ENCODE peak calls at places on chromosomes 5 and 9, in four cellular contexts. X is nephron progenitor cell, P is heart left ventricle, D is B cell. V is an unnamed sample.
A peak's percentile ranks its signal among the peaks of the same experiment; 100 is the strongest.

GRCh38 chr5:112372543-112372942 is 46.5 kb downstream of the EPB41L4A start:
- DNase-seq in X (no peak), P (no peak), D (no peak), V (no peak)

GRCh38 chr9:134286513-134287245 is 39.6 kb upstream of the RXRA start:
- DNase-seq in X (no peak), P (no peak), D (no peak), V (no peak)

GRCh38 chr5:66469684-66470083 is 126.5 kb upstream of the MAST4 start:
- DNase-seq in X (no peak), P (no peak), D (no peak), V (no peak)

GRCh38 chr9:136211441-136212344 is 6.8 kb upstream of the LHX3 start:
- DNase-seq in X (no peak), P (no peak), D (no peak), V (no peak)

GRCh38 chr5:141478321-141478945 is 2.7 kb downstream of the PCDHGC3 start:
- DNase-seq in X (no peak), P (no peak), D (no peak), V (no peak)

GRCh38 chr5:124274949-124275348 is 471.5 kb downstream of the ZNF608 start:
- DNase-seq in X (no peak), P (no peak), D (no peak), V (no peak)

GRCh38 chr9:121498150-121498486 is 1.5 kb downstream of the GGTA1 start:
- DNase-seq in X (peak; percentile 63), P (peak; percentile 61), D (peak; percentile 79), V (no peak)

GRCh38 chr9:106643211-106643930 is 219.6 kb upstream of the ZNF462 start:
- DNase-seq in X (no peak), P (no peak), D (no peak), V (no peak)

GRCh38 chr5:180820788-180821321 is 18.2 kb upstream of the MGAT1 start:
- DNase-seq in X (no peak), P (peak; percentile 16), D (peak; percentile 33), V (no peak)

GRCh38 chr5:131899686-131900085 is 45.8 kb downstream of the MEIKIN start:
- DNase-seq in X (no peak), P (no peak), D (no peak), V (no peak)

GRCh38 chr9:15142903-15143534 is 164.0 kb downstream of the TTC39B start:
- DNase-seq in X (peak; percentile 19), P (no peak), D (peak; percentile 24), V (no peak)

GRCh38 chr9:21550392-21550791 is 68.3 kb upstream of the IFNE start:
- DNase-seq in X (no peak), P (no peak), D (no peak), V (no peak)

GRCh38 chr5:149803641-149804468 is 73.7 kb downstream of the PPARGC1B start:
- DNase-seq in X (no peak), P (peak; percentile 72), D (no peak), V (no peak)

GRCh38 chr5:91468643-91469422 is 85.7 kb upstream of the ARRDC3 start:
- DNase-seq in X (no peak), P (no peak), D (no peak), V (no peak)

GRCh38 chr5:100856462-100856861 is 46.6 kb downstream of the ST8SIA4 start:
- DNase-seq in X (no peak), P (no peak), D (no peak), V (no peak)

GRCh38 chr9:88072831-88073365 is 65.4 kb downstream of the SPATA31C2 start:
- DNase-seq in X (no peak), P (no peak), D (no peak), V (no peak)

GRCh38 chr9:88075966-88076285 is 62.3 kb downstream of the SPATA31C2 start:
- DNase-seq in X (no peak), P (no peak), D (no peak), V (no peak)

GRCh38 chr9:88074931-88075330 is 63.3 kb downstream of the SPATA31C2 start:
- DNase-seq in X (no peak), P (no peak), D (no peak), V (no peak)

GRCh38 chr9:88077071-88077617 is 61.1 kb downstream of the SPATA31C2 start:
- DNase-seq in X (no peak), P (no peak), D (no peak), V (no peak)

DNA sequence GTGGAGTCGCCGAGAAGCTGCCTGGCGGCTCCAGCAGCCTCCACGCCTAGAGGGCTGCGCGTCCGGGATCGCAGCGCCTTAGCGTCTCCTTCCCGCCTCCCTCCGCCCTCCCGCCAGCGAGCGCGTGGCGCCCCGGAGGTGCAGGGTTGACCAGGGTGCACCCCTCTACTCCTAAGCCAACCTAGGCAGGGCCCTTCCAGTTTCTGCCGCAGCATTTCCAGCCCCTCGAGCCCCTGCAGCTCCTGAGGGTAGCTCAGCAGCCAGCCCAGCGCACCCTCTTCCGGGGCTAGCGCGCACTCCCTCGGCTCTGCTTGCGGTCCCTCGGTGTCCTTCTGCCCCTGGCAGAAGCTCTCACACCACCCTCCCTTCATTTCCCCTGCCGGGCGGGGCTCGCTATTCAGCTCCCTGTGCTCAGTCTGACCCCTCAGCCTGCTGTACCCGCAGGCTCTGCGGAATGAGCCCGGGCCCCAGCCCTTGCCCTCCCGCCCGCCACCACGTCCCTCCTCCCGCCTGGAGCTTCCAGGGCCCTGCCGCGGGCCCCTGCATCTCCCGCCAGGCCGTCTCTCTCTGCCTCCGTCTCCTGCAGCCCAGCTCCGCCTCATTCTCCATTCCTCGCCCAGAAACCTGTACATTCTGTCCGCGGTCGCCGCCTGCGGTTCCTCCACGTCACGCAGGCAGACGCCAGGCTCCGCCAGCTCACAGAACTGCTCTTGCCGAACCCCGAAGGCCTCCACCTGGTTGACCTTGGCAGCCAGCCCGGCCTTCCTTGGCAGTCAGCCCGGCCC is 61.8 kb downstream of the SPATA31C2 start:
- DNase-seq in X (peak; percentile 72), P (peak; percentile 61), D (no peak), V (peak; percentile 34)
- TF ChIP-seq CTCF in X (no peak), P (no peak), D (no peak), V (no peak)

GRCh38 chr9:32843295-32843694 is 60.0 kb downstream of the TMEM215 start:
- DNase-seq in X (no peak), P (no peak), D (no peak), V (no peak)

GRCh38 chr9:32844259-32844658 is 60.9 kb downstream of the TMEM215 start:
- DNase-seq in X (no peak), P (no peak), D (no peak), V (no peak)

GRCh38 chr9:32839486-32839885 is 56.1 kb downstream of the TMEM215 start:
- DNase-seq in X (no peak), P (no peak), D (no peak), V (no peak)

GRCh38 chr9:32839013-32839442 is 55.7 kb downstream of the TMEM215 start:
- DNase-seq in X (no peak), P (no peak), D (no peak), V (no peak)

DNA sequence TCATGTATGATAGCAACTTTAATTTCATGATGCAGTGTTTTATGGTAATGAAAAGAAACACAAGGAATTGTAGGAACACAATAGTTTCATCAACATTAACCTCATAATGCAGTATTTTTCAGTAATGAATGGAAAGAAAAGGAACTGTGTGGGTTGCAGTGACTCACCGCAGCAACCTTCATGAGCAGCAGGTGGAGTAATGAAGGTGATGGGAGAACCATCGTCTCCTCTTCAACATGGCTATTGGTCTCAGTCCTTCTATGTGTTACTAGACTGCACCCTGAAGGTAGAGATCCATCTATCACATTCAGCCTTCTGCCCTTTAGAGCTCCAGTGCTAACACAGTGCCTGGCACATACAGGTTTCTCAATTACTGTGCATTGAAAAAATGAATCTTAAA is 58.0 kb downstream of the TMEM215 start:
- DNase-seq in X (no peak), P (no peak), D (no peak), V (no peak)
- TF ChIP-seq CTCF in X (no peak), P (no peak), D (no peak), V (no peak)

GRCh38 chr5:166356096-166356495 is 1935.3 kb upstream of the WWC1 start:
- DNase-seq in X (no peak), P (no peak), D (no peak), V (no peak)

GRCh38 chr5:166354277-166354676 is 1937.2 kb upstream of the WWC1 start:
- DNase-seq in X (no peak), P (no peak), D (no peak), V (no peak)

GRCh38 chr5:166363071-166363470 is 1928.4 kb upstream of the WWC1 start:
- DNase-seq in X (no peak), P (no peak), D (no peak), V (no peak)

DNA sequence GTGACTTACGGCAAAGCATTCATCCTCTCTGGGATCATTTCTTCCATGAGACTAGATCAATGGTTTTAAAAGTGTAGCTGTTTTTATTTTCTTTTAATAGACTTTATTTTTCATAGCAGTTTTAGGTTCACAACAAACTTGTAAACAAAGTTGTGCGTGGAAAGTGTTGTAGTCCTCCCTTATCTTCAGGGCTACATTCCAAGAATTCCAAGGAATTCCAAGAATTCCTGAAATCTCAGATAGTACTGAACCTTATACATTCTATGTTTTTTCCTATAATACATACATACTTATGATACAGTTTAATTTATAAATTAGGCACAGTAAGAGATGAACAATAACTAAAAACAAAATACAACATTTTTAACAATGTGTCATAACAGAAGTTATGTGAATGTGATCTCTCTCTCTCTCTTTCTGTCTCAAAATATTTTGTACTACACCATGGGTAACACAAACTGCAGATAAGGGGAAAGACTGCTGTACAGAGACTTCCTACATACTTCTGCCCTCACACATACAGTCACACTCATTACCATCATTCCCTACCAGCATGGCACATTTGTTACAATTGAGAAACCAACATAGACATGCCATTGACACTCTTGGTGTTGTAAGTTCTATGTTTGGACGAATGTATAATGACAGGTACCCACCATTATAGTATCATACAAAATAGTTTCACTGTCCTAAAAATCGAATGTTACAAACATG is 1933.2 kb upstream of the WWC1 start:
- DNase-seq in X (no peak), P (no peak), D (no peak), V (no peak)
- TF ChIP-seq CTCF in X (no peak), P (no peak), D (no peak), V (no peak)

GRCh38 chr5:170067574-170068170 is 38.0 kb upstream of the FOXI1 start:
- DNase-seq in X (no peak), P (no peak), D (no peak), V (no peak)

GRCh38 chr5:170069512-170069911 is 36.2 kb upstream of the FOXI1 start:
- DNase-seq in X (no peak), P (no peak), D (no peak), V (no peak)

GRCh38 chr5:170067152-170067551 is 38.5 kb upstream of the FOXI1 start:
- DNase-seq in X (no peak), P (no peak), D (no peak), V (no peak)

GRCh38 chr5:170071748-170072147 is 33.9 kb upstream of the FOXI1 start:
- DNase-seq in X (no peak), P (no peak), D (no peak), V (no peak)

DNA sequence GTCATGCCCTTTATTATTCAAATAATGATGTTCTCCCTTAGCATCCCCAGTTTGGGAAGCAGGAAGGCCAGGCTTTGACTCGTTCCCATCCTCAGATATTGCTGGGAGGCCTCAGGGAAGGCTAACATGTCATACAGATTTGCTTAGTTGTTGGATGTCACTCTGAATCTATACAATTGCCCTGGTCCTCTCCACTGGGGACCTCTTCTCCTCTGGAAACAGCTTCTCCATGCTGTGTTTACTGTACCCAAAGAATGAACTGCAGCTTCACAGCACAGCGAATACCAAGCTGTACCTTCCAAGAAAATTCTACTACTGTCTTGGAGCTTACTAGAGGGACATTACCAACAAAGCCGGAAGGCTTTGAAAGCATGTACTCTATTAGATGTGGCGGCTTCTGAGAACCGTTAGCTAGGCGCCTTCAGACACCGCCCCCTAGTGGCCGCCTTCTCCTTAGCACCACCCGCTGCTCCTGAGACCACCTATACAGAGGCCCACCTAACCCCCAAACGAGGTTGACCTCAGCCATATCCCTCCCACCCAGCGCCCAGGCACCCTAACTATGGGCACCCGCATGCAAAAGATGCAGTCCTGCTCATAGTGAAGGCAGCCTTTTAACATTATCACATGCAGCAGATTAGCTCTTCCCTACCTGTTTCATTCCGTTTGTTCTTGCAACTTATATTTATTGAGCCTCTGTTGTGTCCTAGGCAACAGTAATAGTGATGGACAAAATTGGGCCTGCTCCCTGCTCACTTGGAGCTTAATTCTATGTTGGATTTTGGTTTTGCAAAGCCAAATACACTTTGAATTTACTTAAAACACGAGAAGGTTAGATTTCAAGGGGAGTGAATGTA is 34.9 kb upstream of the FOXI1 start:
- DNase-seq in X (peak; percentile 87), P (no peak), D (peak; percentile 19), V (no peak)
- TF ChIP-seq CTCF in X (peak; percentile 94), P (peak; percentile 68), D (peak; percentile 44), V (no peak)

V was measured in natural killer cell.